ENCODE peak calls at places on chromosomes 11 and 22, in six cellular contexts. T, L, B, W, J and Z are unnamed samples. For H3K4me1, the result is how much of the 10 kb centered on the place peaks cover.

GRCh38 chr22:44180706-44181032 is at the start of gene PARVG:
- DNase-seq in T (no peak), W (peak), L (peak), J (no peak), B (no peak), Z (no peak)

GRCh38 chr11:62850911-62851806 is 11.8 kb upstream of the WDR74 start:
- DNase-seq in L (peak), J (peak), B (peak), W (no peak), T (no peak), Z (no peak)

GRCh38 chr11:45724145-45724544 is 58.7 kb upstream of the CHST1 start:
- DNase-seq in J (no peak), L (no peak), B (no peak), W (no peak), T (no peak), Z (no peak)

GRCh38 chr11:31026315-31026714 is 343.2 kb downstream of the DCDC1 start:
- DNase-seq in J (no peak), B (no peak), W (no peak), T (no peak), L (no peak), Z (no peak)

GRCh38 chr11:131544591-131544990 is 174.2 kb downstream of the NTM start:
- DNase-seq in T (no peak), W (no peak), J (no peak), B (no peak), L (no peak), Z (no peak)

GRCh38 chr22:23065069-23065451 is 5.3 kb upstream of the GNAZ start:
- DNase-seq in B (no peak), J (no peak), T (no peak), L (no peak), W (no peak), Z (peak)

GRCh38 chr22:24727218-24727851 is 47.2 kb downstream of the PIWIL3 start:
- DNase-seq in W (peak), T (peak), L (no peak), J (peak), B (peak), Z (no peak)

GRCh38 chr22:22770280-22770871 is 117.2 kb upstream of the IGLL5 start:
- DNase-seq in B (peak), L (peak), T (peak), J (peak), W (peak), Z (peak)

GRCh38 chr11:96782632-96783031 is 392.8 kb downstream of the JRKL start:
- DNase-seq in J (no peak), B (no peak), T (no peak), W (no peak), L (no peak), Z (no peak)

GRCh38 chr11:34926101-34926830 is 9.8 kb downstream of the PDHX start:
- DNase-seq in B (peak), L (peak), W (no peak), J (peak), T (no peak), Z (no peak)

GRCh38 chr11:34926831-34927132 is 10.4 kb downstream of the PDHX start:
- DNase-seq in J (no peak), W (no peak), B (no peak), L (no peak), T (no peak), Z (no peak)

GRCh38 chr11:34928268-34928959 is 12.0 kb downstream of the PDHX start:
- DNase-seq in J (peak), B (no peak), W (no peak), L (no peak), T (no peak), Z (no peak)

GRCh38 chr11:34921156-34921555 is 4.7 kb downstream of the PDHX start:
- DNase-seq in B (no peak), J (no peak), L (no peak), W (no peak), T (no peak), Z (no peak)

DNA sequence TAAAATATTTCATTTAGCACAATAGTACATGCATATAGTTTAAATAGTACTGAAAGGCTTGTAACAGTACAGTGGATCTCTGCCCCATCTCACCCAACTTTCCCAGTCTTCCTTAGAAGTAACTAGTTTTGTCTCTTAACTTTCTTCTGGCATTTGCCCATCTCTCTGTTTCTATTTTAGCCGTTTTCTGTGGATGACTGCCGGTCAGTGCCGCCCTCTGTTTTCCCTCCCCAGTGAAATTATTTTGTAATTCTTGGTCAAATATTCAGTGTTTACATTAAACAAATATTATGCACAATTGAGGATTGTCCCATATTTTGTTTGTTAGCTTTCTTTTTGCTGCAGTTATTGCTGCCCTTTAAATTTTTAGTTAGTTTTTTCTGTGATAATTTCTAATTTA is 8.3 kb downstream of the PDHX start:
- DNase-seq in B (no peak), J (no peak), W (no peak), T (no peak), L (no peak), Z (no peak)
- H3K4me1 ChIP-seq in B (under half), J (under half), W (under half), T (under half), L (under half), Z (under half)

DNA sequence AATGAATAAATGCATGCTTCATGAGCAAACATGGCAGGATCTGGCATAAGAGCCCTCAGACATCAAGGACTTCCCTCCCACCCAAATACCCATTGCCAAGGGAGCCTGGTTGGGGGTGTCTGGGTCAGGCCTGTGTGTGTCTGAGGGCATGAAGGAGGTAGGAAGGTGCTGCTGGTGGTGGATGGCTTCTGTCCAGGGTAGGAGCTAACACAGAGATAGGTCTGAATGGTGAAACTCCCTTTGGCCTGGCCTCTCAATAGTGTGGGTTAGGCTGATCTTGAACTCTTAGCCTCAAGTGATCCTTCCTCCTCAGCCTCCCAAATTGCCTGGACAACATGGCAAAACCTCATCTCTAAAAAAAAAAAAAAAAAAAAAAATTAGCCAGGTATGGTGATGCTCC is 2.8 kb downstream of the AMPD3 start:
- DNase-seq in L (no peak), J (no peak), B (no peak), W (no peak), T (no peak), Z (no peak)
- H3K4me1 ChIP-seq in L (half or more), J (under half), B (under half), W (under half), T (under half), Z (under half)

GRCh38 chr22:30315962-30316576 is 10.7 kb downstream of the TBC1D10A start:
- DNase-seq in W (no peak), L (no peak), T (no peak), J (no peak), B (no peak), Z (no peak)

GRCh38 chr22:30320021-30320556 is 6.7 kb downstream of the TBC1D10A start:
- DNase-seq in J (no peak), T (no peak), L (no peak), B (no peak), W (no peak), Z (no peak)

GRCh38 chr22:30314918-30315317 is 11.8 kb downstream of the TBC1D10A start:
- DNase-seq in L (no peak), T (no peak), J (no peak), B (no peak), W (no peak), Z (no peak)

GRCh38 chr22:30318773-30319419 is 7.8 kb downstream of the TBC1D10A start:
- DNase-seq in T (no peak), L (no peak), W (no peak), J (no peak), B (no peak), Z (no peak)

DNA sequence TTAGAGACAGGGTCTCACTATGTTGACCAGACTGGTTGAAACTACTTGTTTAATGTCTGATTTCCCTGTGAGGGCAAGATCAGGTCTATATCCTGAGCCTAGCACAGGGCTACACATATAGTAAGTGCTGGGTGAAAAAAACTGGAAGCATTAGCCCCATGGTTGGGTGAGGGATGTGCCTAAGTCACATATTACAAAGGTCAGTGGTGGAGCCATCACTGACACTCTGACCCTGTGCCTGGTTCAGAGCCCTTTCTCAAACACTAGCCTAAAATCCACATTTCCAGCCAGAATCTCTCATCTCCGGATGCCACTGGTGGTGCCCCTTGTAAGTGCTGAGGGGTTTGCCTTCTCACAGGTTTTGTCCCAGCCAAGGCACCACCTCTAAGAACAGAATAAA is 9.0 kb downstream of the TBC1D10A start:
- DNase-seq in B (no peak), W (no peak), J (no peak), T (no peak), L (no peak), Z (no peak)
- H3K4me1 ChIP-seq in B (under half), W (half or more), J (under half), T (under half), L (half or more), Z (half or more)

GRCh38 chr22:46251266-46251665 is 1.2 kb upstream of the CDPF1 start:
- DNase-seq in B (no peak), L (no peak), T (no peak), W (no peak), J (no peak), Z (no peak)
- H3K4me1 ChIP-seq in B (under half), L (under half), T (under half), W (under half), J (under half), Z (under half)

DNA sequence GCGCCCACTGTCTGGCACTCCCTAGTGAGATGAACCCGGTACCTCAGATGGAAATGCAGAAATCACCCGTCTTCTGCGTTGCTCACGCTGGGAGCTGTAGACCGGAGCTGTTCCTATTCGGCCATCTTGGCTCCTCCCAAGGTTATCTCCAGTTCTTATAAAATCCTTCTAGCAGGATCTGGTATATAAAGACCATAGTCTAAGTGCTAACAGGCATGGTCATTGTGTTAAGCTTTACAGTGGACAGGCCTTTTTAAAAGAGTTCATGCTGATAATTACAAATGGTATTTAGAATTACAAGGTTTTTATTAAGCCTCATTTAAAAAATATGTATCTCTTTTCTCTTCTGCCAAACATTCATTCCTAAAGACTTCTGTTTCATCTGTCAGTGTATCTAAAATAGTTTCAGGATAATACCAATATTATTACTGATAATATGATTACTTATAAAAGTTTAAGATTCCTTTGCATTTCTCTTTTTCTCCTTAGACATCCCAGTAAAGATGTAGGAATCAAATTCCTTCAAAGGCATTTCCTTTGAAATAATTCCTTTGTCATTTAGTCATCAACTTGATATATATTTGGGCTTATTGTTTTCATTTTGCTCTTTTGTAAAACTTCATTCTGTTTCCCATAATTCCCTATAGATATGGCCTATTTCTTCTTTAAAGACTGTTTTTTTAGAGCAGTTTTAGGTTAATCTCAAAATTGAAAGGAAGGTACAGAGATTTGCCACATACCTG is 20.7 kb downstream of the DDX10 start:
- DNase-seq in J (no peak), T (no peak), B (no peak), W (no peak), L (no peak), Z (no peak)
- H3K4me1 ChIP-seq in J (under half), T (under half), B (under half), W (under half), L (under half), Z (under half)

GRCh38 chr11:11845066-11845465 is 3.3 kb downstream of the USP47 start:
- DNase-seq in J (no peak), L (no peak), T (no peak), W (no peak), B (peak), Z (no peak)

GRCh38 chr11:11845551-11845950 is 3.8 kb downstream of the USP47 start:
- DNase-seq in J (no peak), W (no peak), T (no peak), L (no peak), B (no peak), Z (no peak)

GRCh38 chr11:11844272-11844671 is 2.5 kb downstream of the USP47 start:
- DNase-seq in B (no peak), W (no peak), T (no peak), J (peak), L (no peak), Z (no peak)

GRCh38 chr11:11849127-11849746 is 7.5 kb downstream of the USP47 start:
- DNase-seq in L (peak), J (peak), T (peak), W (peak), B (peak), Z (peak)

GRCh38 chr11:11847082-11847481 is 5.3 kb downstream of the USP47 start:
- DNase-seq in T (no peak), B (no peak), W (no peak), J (no peak), L (no peak), Z (no peak)
- H3K4me1 ChIP-seq in T (under half), B (under half), W (under half), J (under half), L (half or more), Z (half or more)

GRCh38 chr22:48346311-48346710 is 1481.4 kb downstream of the BRD1 start:
- DNase-seq in B (no peak), T (no peak), J (no peak), W (no peak), L (no peak), Z (no peak)
- H3K4me1 ChIP-seq in B (under half), T (under half), J (under half), W (under half), L (under half), Z (under half)

GRCh38 chr11:105202844-105203548 is 63.4 kb upstream of the CARD18 start:
- DNase-seq in W (no peak), L (peak), B (no peak), J (no peak), T (peak), Z (no peak)
- H3K4me1 ChIP-seq in W (under half), L (under half), B (under half), J (under half), T (under half), Z (under half)